ENCODE peak calls at places on chromosomes 3 and 15, in ten cellular contexts. T is cardiac fibroblast; Y is posterior vena cava; A is T follicular helper cell; O is amygdala; N is transverse colon; Q is NCI-H446 treated with DMSO at 0.1 percent for 48 hours; C is fibroblast of lung; W is NAMALWA; L is stimulated activated CD4-positive, alpha-beta T cell treated with anti-CD3 and anti-CD28 coated beads, Interleukin-15, amount 100 ng/mL, for 24 hours. K is an unnamed sample.

GRCh38 chr3:11390411-11391171 is 118.4 kb downstream of the ATG7 start:
- DNase-seq in T (no peak), Y (no peak), A (no peak), O (no peak), N (no peak), Q (no peak), C (peak; percentile 59), W (no peak), L (no peak), K (no peak)

GRCh38 chr3:146359841-146360240 is 108.9 kb upstream of the PLSCR4 start:
- DNase-seq in T (no peak), Y (no peak), A (no peak), O (no peak), N (no peak), Q (no peak), C (no peak), W (no peak), L (no peak), K (no peak)

GRCh38 chr3:59412506-59412905 is 362.7 kb upstream of the CFAP20DC start:
- DNase-seq in T (no peak), Y (no peak), A (no peak), O (no peak), N (no peak), Q (no peak), C (peak; percentile 34), W (no peak), L (no peak), K (no peak)

GRCh38 chr3:134080761-134081160 is 51.0 kb upstream of the SLCO2A1 start:
- DNase-seq in T (no peak), Y (no peak), A (no peak), O (no peak), N (no peak), Q (no peak), C (no peak), W (no peak), L (no peak), K (no peak)

GRCh38 chr3:171187706-171188290 is 161.3 kb upstream of the SLC2A2 start:
- DNase-seq in T (peak; percentile 69), Y (no peak), A (no peak), O (no peak), N (no peak), Q (peak; percentile 59), C (peak; percentile 28), W (peak; percentile 54), L (no peak), K (no peak)

GRCh38 chr3:12922299-12922698 is 80.9 kb upstream of the RPL32 start:
- DNase-seq in T (no peak), Y (no peak), A (no peak), O (no peak), N (no peak), Q (no peak), C (no peak), W (no peak), L (no peak), K (no peak)

GRCh38 chr15:62818691-62819090 is 223.9 kb upstream of the TPM1 start:
- DNase-seq in T (peak; percentile 61), Y (no peak), A (no peak), O (no peak), N (no peak), Q (no peak), C (no peak), W (no peak), L (no peak), K (no peak)

GRCh38 chr3:156488771-156489170 is 66.1 kb downstream of the SSR3 start:
- DNase-seq in T (peak; percentile 59), Y (no peak), A (no peak), O (no peak), N (no peak), Q (no peak), C (peak; percentile 92), W (no peak), L (no peak), K (no peak)

GRCh38 chr15:95994418-95994817 is 336.1 kb upstream of the NR2F2 start:
- DNase-seq in T (peak; percentile 42), Y (no peak), A (no peak), O (no peak), N (no peak), Q (no peak), C (peak; percentile 69), W (no peak), L (no peak), K (no peak)

GRCh38 chr15:63238796-63239195 is 38.6 kb upstream of the APH1B start:
- DNase-seq in T (peak; percentile 75), Y (no peak), A (no peak), O (no peak), N (no peak), Q (no peak), C (peak; percentile 87), W (no peak), L (peak; percentile 54), K (no peak)

GRCh38 chr3:29683306-29683993 is 402.6 kb downstream of the RBMS3 start:
- DNase-seq in T (peak; percentile 77), Y (no peak), A (no peak), O (no peak), N (no peak), Q (no peak), C (peak; percentile 83), W (no peak), L (no peak), K (no peak)

GRCh38 chr3:139121513-139122220 is 77.0 kb upstream of the PRR23C start:
- DNase-seq in T (no peak), Y (no peak), A (no peak), O (no peak), N (peak; percentile 71), Q (no peak), C (peak; percentile 45), W (no peak), L (no peak), K (no peak)